ENCODE peak calls at places on chromosome 6, in four cellular contexts. B is HepG2, G is GM12878, F is K562. H is an unnamed sample.

GRCh38 chr6:26223213-26223612 is 136.0 kb downstream of the HFE start:
- DNase-seq in B (no peak), G (no peak), F (no peak), H (no peak)

GRCh38 chr6:138099832-138100231 is 7.4 kb downstream of the PERP start:
- DNase-seq in B (no peak), G (no peak), F (no peak), H (no peak)

GRCh38 chr6:24858154-24858801 is 59.6 kb upstream of the ARMH2 start:
- DNase-seq in B (no peak), G (peak), F (no peak), H (no peak)

GRCh38 chr6:95548188-95548837 is 29.0 kb upstream of the MANEA start:
- DNase-seq in B (no peak), G (no peak), F (peak), H (no peak)

GRCh38 chr6:166776571-166776970 is 149.5 kb upstream of the RPS6KA2 start:
- DNase-seq in B (no peak), G (no peak), F (no peak), H (no peak)

GRCh38 chr6:146997062-146997461 is 207.2 kb upstream of the STXBP5 start:
- DNase-seq in B (no peak), G (no peak), F (peak), H (no peak)

GRCh38 chr6:7401103-7401502 is 11.5 kb downstream of the RIOK1 start:
- DNase-seq in B (no peak), G (no peak), F (no peak), H (no peak)

GRCh38 chr6:147507162-147508072 is 1.1 kb upstream of the SAMD5 start:
- DNase-seq in B (no peak), G (no peak), F (no peak), H (peak)

GRCh38 chr6:71476872-71477271 is 188.3 kb downstream of the OGFRL1 start:
- DNase-seq in B (no peak), G (no peak), F (no peak), H (no peak)

GRCh38 chr6:147621280-147621679 is 112.8 kb downstream of the SAMD5 start:
- DNase-seq in B (peak), G (no peak), F (peak), H (no peak)

GRCh38 chr6:156617376-156617775 is 159.8 kb upstream of the ARID1B start:
- DNase-seq in B (peak), G (no peak), F (peak), H (no peak)

GRCh38 chr6:34044945-34045595 is 100.8 kb downstream of the GRM4 start:
- DNase-seq in B (no peak), G (peak), F (no peak), H (no peak)

GRCh38 chr6:105873799-105874198 is 212.3 kb upstream of the PRDM1 start:
- DNase-seq in B (no peak), G (no peak), F (no peak), H (no peak)

GRCh38 chr6:38423746-38424145 is 216.0 kb downstream of the BTBD9 start:
- DNase-seq in B (no peak), G (no peak), F (no peak), H (no peak)

GRCh38 chr6:83603560-83603959 is 91.2 kb downstream of the PRSS35 start:
- DNase-seq in B (no peak), G (no peak), F (no peak), H (no peak)

GRCh38 chr6:158050107-158050735 is 68.6 kb downstream of the SYNJ2 start:
- DNase-seq in B (no peak), G (no peak), F (no peak), H (no peak)

GRCh38 chr6:167225903-167226508 is 65.1 kb upstream of the UNC93A start:
- DNase-seq in B (no peak), G (no peak), F (no peak), H (no peak)

GRCh38 chr6:143333081-143333480 is 117.4 kb downstream of the ADAT2 start:
- DNase-seq in B (no peak), G (no peak), F (no peak), H (no peak)

GRCh38 chr6:11251553-11252358 is 19.3 kb upstream of the NEDD9 start:
- DNase-seq in B (peak), G (no peak), F (no peak), H (no peak)

GRCh38 chr6:159116343-159116742 is 52.9 kb upstream of the FNDC1 start:
- DNase-seq in B (no peak), G (no peak), F (no peak), H (no peak)

GRCh38 chr6:168113226-168113625 is 34.2 kb upstream of the FRMD1 start:
- DNase-seq in B (no peak), G (no peak), F (no peak), H (no peak)

GRCh38 chr6:3403244-3404154 is 53.4 kb downstream of the SLC22A23 start:
- DNase-seq in B (peak), G (no peak), F (no peak), H (no peak)

GRCh38 chr6:44800171-44800671 is 412.7 kb downstream of the CDC5L start:
- DNase-seq in B (peak), G (no peak), F (no peak), H (no peak)

GRCh38 chr6:125104425-125104824 is 49.1 kb upstream of the TPD52L1 start:
- DNase-seq in B (no peak), G (no peak), F (peak), H (no peak)

GRCh38 chr6:132166670-132167069 is 215.5 kb upstream of the CCN2 start:
- DNase-seq in B (no peak), G (no peak), F (no peak), H (no peak)

GRCh38 chr6:66533921-66534404 is 826.9 kb upstream of the EYS start:
- DNase-seq in B (no peak), G (no peak), F (no peak), H (no peak)

GRCh38 chr6:89368107-89368506 is 15.6 kb upstream of the UBE2J1 start:
- DNase-seq in B (peak), G (no peak), F (peak), H (peak)

GRCh38 chr6:707576-708236 is 14.8 kb upstream of the EXOC2 start:
- DNase-seq in B (no peak), G (no peak), F (no peak), H (no peak)

GRCh38 chr6:39092124-39092523 is 22.9 kb downstream of the SAYSD1 start:
- DNase-seq in B (peak), G (no peak), F (peak), H (peak)

GRCh38 chr6:25046942-25047341 is 111.2 kb upstream of the RIPOR2 start:
- DNase-seq in B (no peak), G (no peak), F (no peak), H (no peak)

GRCh38 chr6:23213193-23213592 is 643.8 kb downstream of the HDGFL1 start:
- DNase-seq in B (no peak), G (no peak), F (no peak), H (no peak)

GRCh38 chr6:133889557-133890301 is 816 bp downstream of the TCF21 start:
- DNase-seq in B (no peak), G (no peak), F (no peak), H (peak)

GRCh38 chr6:42135161-42135560 is 7.3 kb downstream of the C6orf132 start:
- DNase-seq in B (no peak), G (no peak), F (no peak), H (no peak)

GRCh38 chr6:42138190-42138589 is 4.2 kb downstream of the C6orf132 start:
- DNase-seq in B (no peak), G (no peak), F (no peak), H (no peak)

GRCh38 chr6:42137192-42137753 is 5.1 kb downstream of the C6orf132 start:
- DNase-seq in B (peak), G (no peak), F (no peak), H (peak)

GRCh38 chr6:42135722-42136121 is 6.7 kb downstream of the C6orf132 start:
- DNase-seq in B (no peak), G (no peak), F (no peak), H (no peak)

GRCh38 chr6:42136508-42137191 is 5.8 kb downstream of the C6orf132 start:
- DNase-seq in B (peak), G (peak), F (peak), H (peak)
- TF ChIP-seq ESRRA in B (no peak), G (no peak), F (no peak), H (no peak)

DNA sequence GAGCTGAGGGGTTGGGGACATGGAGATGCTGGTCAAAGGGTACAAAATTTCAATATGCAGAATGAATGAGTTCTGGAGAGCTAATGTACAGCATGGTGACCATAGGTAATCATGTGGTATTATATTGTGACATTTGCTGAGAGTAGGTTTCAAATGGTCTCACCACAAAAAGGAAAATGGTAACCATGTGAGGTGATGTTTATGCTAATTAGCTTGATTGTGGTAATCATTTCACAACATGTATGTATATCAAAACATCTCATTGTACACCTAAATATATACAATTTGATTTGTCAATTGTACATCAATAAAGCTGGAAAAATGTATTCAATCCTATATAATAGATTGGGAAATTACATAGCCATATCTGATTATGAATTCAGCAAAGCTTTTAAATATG is 29.5 kb upstream of the TMEM14A start:
- DNase-seq in B (no peak), G (no peak), F (no peak), H (no peak)
- TF ChIP-seq MAX in B (no peak), G (no peak), F (no peak), H (no peak)

DNA sequence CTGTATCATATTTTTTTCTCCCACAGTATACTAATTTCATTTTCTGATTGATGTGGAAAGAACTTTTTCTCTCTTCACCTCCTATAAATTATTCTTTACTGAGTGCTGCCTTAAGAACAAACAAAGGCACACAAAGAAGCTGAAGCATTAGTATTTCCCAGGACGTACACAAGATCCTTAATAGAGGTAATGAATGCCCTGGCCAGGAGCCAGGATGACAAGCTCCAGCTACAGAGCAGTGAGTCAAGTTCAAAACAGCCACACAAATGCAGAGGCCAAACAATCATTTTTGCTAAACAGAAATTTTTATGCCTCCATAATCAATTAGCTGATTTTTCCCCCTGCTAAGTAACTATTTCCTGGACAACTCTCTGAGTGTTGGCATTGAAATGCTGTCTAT is 639.6 kb downstream of the EPHA7 start:
- DNase-seq in B (no peak), G (no peak), F (no peak), H (no peak)
- TF ChIP-seq SP1 in B (no peak), G (no peak), F (no peak), H (no peak)

DNA sequence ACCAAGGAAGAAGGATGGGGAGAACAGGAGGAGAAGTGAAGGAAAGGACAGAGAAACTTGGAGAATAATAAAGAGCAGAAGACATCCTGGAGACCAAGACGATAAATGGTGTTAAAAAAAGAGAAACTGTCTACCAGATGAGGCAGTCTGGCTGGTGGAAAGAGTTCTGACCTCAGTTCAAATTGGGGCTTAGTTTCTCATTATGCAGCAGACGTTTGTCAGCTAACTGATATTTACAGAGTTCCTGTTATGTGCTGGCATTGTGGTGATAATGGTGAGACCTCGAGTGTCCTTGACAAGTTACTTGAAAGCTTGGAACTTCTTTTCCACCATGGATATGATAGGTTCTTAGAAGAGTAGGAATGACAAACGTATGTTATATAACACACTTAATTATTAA is 142.7 kb downstream of the LRRC1 start:
- DNase-seq in B (no peak), G (no peak), F (no peak), H (no peak)
- TF ChIP-seq ESRRA in B (no peak), G (no peak), F (no peak), H (no peak)

GRCh38 chr6:127976111-127976510 is 75.3 kb upstream of the THEMIS start:
- DNase-seq in B (no peak), G (no peak), F (no peak), H (no peak)
- TF ChIP-seq MAX in B (no peak), G (no peak), F (no peak), H (no peak)

DNA sequence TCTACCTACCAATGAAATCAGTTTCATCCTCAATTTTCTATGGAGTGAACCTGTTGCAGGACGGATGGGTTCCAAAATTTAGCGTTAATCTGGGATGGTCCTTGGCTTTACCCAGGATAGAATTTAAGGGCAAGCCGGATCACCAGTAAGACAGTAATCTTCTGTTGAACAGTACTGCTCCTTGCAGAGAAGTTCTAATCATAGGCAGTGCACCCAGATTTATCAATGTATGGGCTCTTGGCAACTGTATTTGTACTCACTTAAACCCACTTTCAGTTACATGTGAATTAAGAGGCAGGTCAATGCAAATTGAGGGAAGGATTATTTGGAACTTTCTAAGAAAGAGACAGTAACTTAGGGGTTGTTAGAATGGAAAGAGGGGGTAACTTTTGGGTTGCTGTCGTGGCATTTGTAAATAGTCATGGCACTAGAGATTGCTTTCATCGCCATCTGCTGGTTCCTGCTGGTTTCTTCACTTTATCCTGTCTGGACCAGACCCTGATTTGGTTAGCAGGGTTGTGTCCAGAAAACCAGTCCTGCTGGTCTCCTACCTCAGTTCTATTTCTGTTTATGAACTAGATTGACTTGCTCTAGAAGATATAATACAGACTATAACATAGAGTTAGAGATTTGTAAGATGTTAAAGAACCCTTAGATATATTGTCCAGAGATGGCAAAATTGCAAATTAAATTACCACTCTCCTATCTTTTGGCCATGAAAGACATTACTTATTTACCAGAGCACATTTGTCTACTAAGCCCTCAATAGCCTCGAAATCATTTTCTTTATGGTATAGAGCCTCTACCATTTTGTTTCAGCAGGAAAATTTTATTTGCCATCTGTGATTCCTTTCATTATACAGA is 646.3 kb downstream of the UTRN start:
- DNase-seq in B (peak), G (no peak), F (peak), H (peak)
- TF ChIP-seq SP1 in B (no peak), G (no peak), F (no peak), H (no peak)

GRCh38 chr6:99016355-99016754 is 68.6 kb upstream of the FBXL4 start:
- DNase-seq in B (no peak), G (no peak), F (no peak), H (no peak)
- TF ChIP-seq ESRRA in B (no peak), G (no peak), F (no peak), H (no peak)

DNA sequence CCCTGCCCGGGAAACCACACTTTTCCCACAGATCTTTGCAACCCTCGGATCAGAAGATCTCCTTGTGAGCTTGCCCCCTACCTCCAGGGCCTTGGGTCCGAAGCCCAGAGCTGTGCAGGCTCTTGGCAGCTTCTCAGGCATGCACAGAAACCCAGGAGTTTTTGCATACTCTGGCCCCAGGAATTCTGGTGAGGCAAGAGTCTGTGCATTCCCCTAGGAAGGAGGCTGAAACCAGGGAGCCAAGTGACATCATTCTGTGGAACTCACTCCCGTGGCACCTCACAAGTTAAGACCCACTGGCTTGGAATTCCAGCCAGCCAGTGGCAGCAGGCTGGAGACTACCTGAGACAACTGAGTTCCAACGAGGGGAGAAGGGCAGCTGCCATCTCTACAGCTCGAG is 100.1 kb downstream of the TNFRSF21 start:
- DNase-seq in B (no peak), G (no peak), F (no peak), H (no peak)
- TF ChIP-seq MAX in B (no peak), G (no peak), F (no peak), H (no peak)

DNA sequence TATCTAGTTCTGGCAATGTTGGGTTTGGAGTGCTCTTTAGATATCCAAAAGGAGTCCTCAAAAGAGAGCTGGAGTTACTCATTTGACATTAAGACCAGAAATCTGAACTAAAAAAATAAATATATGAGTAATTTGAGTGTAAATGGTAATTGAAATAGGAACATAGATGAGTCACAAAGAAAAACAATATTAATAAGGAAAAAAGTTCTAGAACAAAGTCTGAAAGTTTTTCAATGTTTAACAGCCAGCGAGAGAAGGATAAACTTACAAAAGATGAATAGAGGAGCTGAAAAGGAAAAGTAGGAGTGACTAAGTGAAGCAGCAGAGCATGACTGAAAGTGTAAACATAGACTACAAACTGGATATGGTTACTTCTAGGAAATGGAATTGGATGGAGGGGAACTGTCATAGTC is 46.8 kb downstream of the EPM2A start:
- DNase-seq in B (no peak), G (no peak), F (no peak), H (no peak)
- TF ChIP-seq SP1 in B (no peak), G (no peak), F (no peak), H (no peak)

GRCh38 chr6:88361298-88361697 is 195.2 kb upstream of the CNR1 start:
- DNase-seq in B (no peak), G (no peak), F (no peak), H (no peak)

GRCh38 chr6:88358846-88359245 is 192.7 kb upstream of the CNR1 start:
- DNase-seq in B (no peak), G (no peak), F (no peak), H (no peak)

GRCh38 chr6:88361754-88362153 is 195.6 kb upstream of the CNR1 start:
- DNase-seq in B (no peak), G (no peak), F (no peak), H (no peak)

GRCh38 chr6:88359530-88360202 is 193.5 kb upstream of the CNR1 start:
- DNase-seq in B (no peak), G (no peak), F (no peak), H (no peak)

DNA sequence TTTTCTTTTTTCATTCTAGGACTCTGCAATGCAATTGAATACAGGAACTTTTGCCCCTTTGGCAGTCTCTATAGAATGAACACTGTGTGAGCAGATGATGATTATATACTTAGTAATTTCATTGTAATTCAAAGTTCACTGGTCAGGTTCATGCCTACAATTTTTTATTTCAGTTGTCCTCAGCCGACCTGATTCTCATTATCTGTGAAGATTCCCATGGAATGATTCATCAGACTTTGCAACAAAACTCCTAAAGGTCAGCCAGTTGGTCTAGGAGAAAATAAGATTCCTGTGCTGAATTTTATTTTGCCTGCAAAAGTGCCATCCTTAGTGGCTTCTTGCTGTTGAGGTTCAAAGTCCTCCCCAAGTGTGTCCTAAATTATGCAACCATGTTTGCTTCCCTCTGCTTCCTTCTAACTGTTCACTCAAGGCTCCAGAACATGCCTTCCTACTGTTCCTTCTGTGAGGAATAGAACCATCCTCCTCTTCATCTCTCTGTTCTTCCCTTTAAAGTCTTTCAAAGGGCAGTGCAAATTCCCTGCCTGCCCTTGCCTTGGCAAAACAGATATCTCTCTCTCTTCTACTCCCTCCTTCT is 194.2 kb upstream of the CNR1 start:
- DNase-seq in B (peak), G (no peak), F (no peak), H (no peak)
- TF ChIP-seq ESRRA in B (no peak), G (no peak), F (no peak), H (no peak)